ENCODE peak calls at places on chromosomes 5 and 9, in six cellular contexts. X, P, Q, T, U and Y are unnamed samples.

GRCh38 chr9:38380872-38381534 is 11.5 kb upstream of the ALDH1B1 start:
- DNase-seq in X (no peak), P (no peak), Q (no peak), T (peak), U (peak), Y (no peak)

GRCh38 chr9:136386018-136386417 is 12.5 kb upstream of the CARD9 start:
- DNase-seq in X (no peak), P (no peak), Q (no peak), T (no peak), U (no peak), Y (no peak)

GRCh38 chr5:172123269-172123692 is 64.7 kb downstream of the STK10 start:
- DNase-seq in X (no peak), P (no peak), Q (peak), T (no peak), U (no peak), Y (no peak)

GRCh38 chr5:14545308-14545707 is 36.3 kb upstream of the OTULINL start:
- DNase-seq in X (no peak), P (no peak), Q (no peak), T (no peak), U (no peak), Y (no peak)

GRCh38 chr5:6804766-6805165 is 91.5 kb downstream of the TENT4A start:
- DNase-seq in X (no peak), P (no peak), Q (peak), T (no peak), U (no peak), Y (no peak)

GRCh38 chr9:95497772-95498171 is 19.0 kb downstream of the PTCH1 start:
- DNase-seq in X (no peak), P (no peak), Q (peak), T (no peak), U (no peak), Y (no peak)

GRCh38 chr9:128992995-128993394 is 35.1 kb downstream of the SH3GLB2 start:
- DNase-seq in X (no peak), P (no peak), Q (peak), T (peak), U (no peak), Y (no peak)

GRCh38 chr5:172901012-172901780 is 58.0 kb upstream of the RPL26L1 start:
- DNase-seq in X (no peak), P (peak), Q (peak), T (no peak), U (no peak), Y (peak)

GRCh38 chr5:107542428-107542827 is 128.3 kb downstream of the EFNA5 start:
- DNase-seq in X (no peak), P (peak), Q (peak), T (peak), U (peak), Y (peak)

GRCh38 chr5:170632985-170633234 is 129.1 kb downstream of the KCNIP1 start:
- DNase-seq in X (peak), P (peak), Q (no peak), T (peak), U (peak), Y (peak)

GRCh38 chr5:88964831-88965230 is 81.8 kb upstream of the MEF2C start:
- DNase-seq in X (no peak), P (no peak), Q (no peak), T (no peak), U (no peak), Y (no peak)

GRCh38 chr9:130330202-130330601 is 64.6 kb downstream of the HMCN2 start:
- DNase-seq in X (no peak), P (no peak), Q (no peak), T (peak), U (no peak), Y (no peak)

GRCh38 chr5:112737472-112738179 is at the start of gene APC:
- DNase-seq in X (peak), P (peak), Q (peak), T (peak), U (peak), Y (peak)

GRCh38 chr5:80701597-80701996 is 46.8 kb upstream of the DHFR start:
- DNase-seq in X (no peak), P (no peak), Q (peak), T (no peak), U (no peak), Y (no peak)

GRCh38 chr9:120310035-120310434 is 269.9 kb downstream of the CDK5RAP2 start:
- DNase-seq in X (no peak), P (no peak), Q (no peak), T (peak), U (no peak), Y (no peak)

GRCh38 chr9:2574215-2574614 is 47.4 kb upstream of the VLDLR start:
- DNase-seq in X (no peak), P (no peak), Q (no peak), T (no peak), U (no peak), Y (no peak)

GRCh38 chr5:171629221-171630005 is 156.2 kb upstream of the SMIM23 start:
- DNase-seq in X (peak), P (no peak), Q (no peak), T (peak), U (no peak), Y (no peak)

GRCh38 chr9:338602-339001 is 123.9 kb downstream of the DOCK8 start:
- DNase-seq in X (no peak), P (no peak), Q (no peak), T (no peak), U (no peak), Y (no peak)

GRCh38 chr5:120624021-120624563 is 160.0 kb downstream of the PRR16 start:
- DNase-seq in X (no peak), P (no peak), Q (peak), T (no peak), U (no peak), Y (no peak)

GRCh38 chr5:180201051-180201987 is 7.7 kb downstream of the RASGEF1C start:
- DNase-seq in X (peak), P (no peak), Q (peak), T (peak), U (no peak), Y (no peak)

GRCh38 chr9:136404801-136405136 is 4.8 kb upstream of the SNAPC4 start:
- DNase-seq in X (no peak), P (no peak), Q (no peak), T (no peak), U (no peak), Y (no peak)

GRCh38 chr5:38011641-38012188 is 171.9 kb upstream of the GDNF start:
- DNase-seq in X (no peak), P (no peak), Q (no peak), T (peak), U (no peak), Y (no peak)

GRCh38 chr5:96690906-96691305 is 28.7 kb downstream of the CAST start:
- DNase-seq in X (no peak), P (no peak), Q (no peak), T (no peak), U (no peak), Y (no peak)

GRCh38 chr5:50978903-50979302 is 312.5 kb downstream of the PARP8 start:
- DNase-seq in X (no peak), P (no peak), Q (no peak), T (no peak), U (no peak), Y (no peak)

GRCh38 chr9:107462691-107463090 is 26.9 kb downstream of the KLF4 start:
- DNase-seq in X (no peak), P (no peak), Q (peak), T (no peak), U (no peak), Y (no peak)

GRCh38 chr5:127416896-127417295 is 100.5 kb upstream of the PRRC1 start:
- DNase-seq in X (no peak), P (no peak), Q (no peak), T (no peak), U (no peak), Y (no peak)

GRCh38 chr5:170896779-170897178 is 35.0 kb downstream of the RANBP17 start:
- DNase-seq in X (peak), P (no peak), Q (peak), T (no peak), U (no peak), Y (no peak)

GRCh38 chr5:168047043-168047668 is 244.3 kb upstream of the WWC1 start:
- DNase-seq in X (peak), P (no peak), Q (peak), T (peak), U (peak), Y (no peak)